ENCODE peak calls at places on chromosomes 13 and 19, in five cellular contexts. One of them, this sample, is unnamed.

GRCh38 chr19:35247526-35248309 is 1.1 kb upstream of the LSR start:
- DNase-seq in anterior cingulate cortex: no peak
- DNase-seq in right cardiac atrium: peak
- DNase-seq in Calu3: peak
- DNase-seq in sigmoid colon: no peak
- DNase-seq in this sample: no peak

GRCh38 chr13:44140146-44140545 is 233.5 kb upstream of the SERP2 start:
- DNase-seq in anterior cingulate cortex: no peak
- DNase-seq in right cardiac atrium: no peak
- DNase-seq in Calu3: no peak
- DNase-seq in sigmoid colon: no peak
- DNase-seq in this sample: no peak

GRCh38 chr19:16342002-16342715 is 17.5 kb downstream of the KLF2 start:
- DNase-seq in anterior cingulate cortex: peak
- DNase-seq in right cardiac atrium: peak
- DNase-seq in Calu3: no peak
- DNase-seq in sigmoid colon: no peak
- DNase-seq in this sample: no peak

GRCh38 chr13:100063906-100064305 is 25.0 kb upstream of the PCCA start:
- DNase-seq in anterior cingulate cortex: no peak
- DNase-seq in right cardiac atrium: no peak
- DNase-seq in Calu3: no peak
- DNase-seq in sigmoid colon: no peak
- DNase-seq in this sample: no peak

GRCh38 chr13:39692650-39693438 is 37.4 kb downstream of the COG6 start:
- DNase-seq in anterior cingulate cortex: no peak
- DNase-seq in right cardiac atrium: no peak
- DNase-seq in Calu3: no peak
- DNase-seq in sigmoid colon: no peak
- DNase-seq in this sample: no peak

GRCh38 chr13:62129000-62129551 is 713.4 kb upstream of the PCDH20 start:
- DNase-seq in anterior cingulate cortex: no peak
- DNase-seq in right cardiac atrium: no peak
- DNase-seq in Calu3: no peak
- DNase-seq in sigmoid colon: no peak
- DNase-seq in this sample: no peak

GRCh38 chr19:30873691-30874090 is 475.5 kb downstream of the TSHZ3 start:
- DNase-seq in anterior cingulate cortex: no peak
- DNase-seq in right cardiac atrium: no peak
- DNase-seq in Calu3: no peak
- DNase-seq in sigmoid colon: no peak
- DNase-seq in this sample: no peak

GRCh38 chr13:114057131-114058050 is 75.0 kb downstream of the RASA3 start:
- DNase-seq in anterior cingulate cortex: no peak
- DNase-seq in right cardiac atrium: no peak
- DNase-seq in Calu3: no peak
- DNase-seq in sigmoid colon: no peak
- DNase-seq in this sample: no peak

GRCh38 chr13:35979378-35979911 is 151.7 kb downstream of the DCLK1 start:
- DNase-seq in anterior cingulate cortex: no peak
- DNase-seq in right cardiac atrium: peak
- DNase-seq in Calu3: no peak
- DNase-seq in sigmoid colon: peak
- DNase-seq in this sample: no peak

GRCh38 chr19:41849067-41849466 is 4.2 kb downstream of the DMRTC2 start:
- DNase-seq in anterior cingulate cortex: no peak
- DNase-seq in right cardiac atrium: no peak
- DNase-seq in Calu3: no peak
- DNase-seq in sigmoid colon: no peak
- DNase-seq in this sample: no peak

GRCh38 chr19:49954092-49954825 is 6.7 kb downstream of the SIGLEC11 start:
- DNase-seq in anterior cingulate cortex: no peak
- DNase-seq in right cardiac atrium: no peak
- DNase-seq in Calu3: peak
- DNase-seq in sigmoid colon: no peak
- DNase-seq in this sample: no peak

This sample was measured in DMS 273 treated with DMSO at 0.1 percent for 48 hours.